ENCODE peak calls at places on chromosomes 12 and 14, in five cellular contexts. B is CD8-positive, alpha-beta memory T cell; U is colonic mucosa; D is tibial artery; A is right atrium auricular region. C is an unnamed sample. For H3K4me1, the result is how much of the 10 kb centered on the place peaks cover.

GRCh38 chr14:66944872-66945271 is 244.4 kb upstream of the GARIN2 start:
- DNase-seq in U (no peak), D (no peak), A (no peak), B (no peak), C (no peak)

GRCh38 chr14:93160353-93160801 is 24.3 kb downstream of the MOAP1 start:
- DNase-seq in B (no peak), A (no peak), U (no peak), D (no peak), C (no peak)

GRCh38 chr14:71855399-71856036 is 76.7 kb upstream of the RGS6 start:
- DNase-seq in A (peak), U (peak), D (peak), B (peak), C (no peak)

GRCh38 chr14:81386379-81386778 is 13.7 kb downstream of the STON2 start:
- DNase-seq in A (no peak), D (no peak), B (no peak), U (no peak), C (no peak)

GRCh38 chr14:23033801-23034497 is 751 bp downstream of the PSMB5 start:
- DNase-seq in A (no peak), B (no peak), U (no peak), D (no peak), C (no peak)

GRCh38 chr12:93990832-93991748 is 157.3 kb upstream of the PLXNC1 start:
- DNase-seq in B (no peak), A (peak), U (peak), D (peak), C (no peak)

GRCh38 chr14:71175491-71175890 is 268.2 kb downstream of the PCNX1 start:
- DNase-seq in U (no peak), B (no peak), A (no peak), D (no peak), C (no peak)

GRCh38 chr14:70595443-70596185 is 4.8 kb downstream of the MED6 start:
- DNase-seq in D (no peak), B (no peak), A (no peak), U (no peak), C (peak)

GRCh38 chr14:96793547-96793946 is 3.6 kb upstream of the VRK1 start:
- DNase-seq in A (no peak), U (no peak), D (no peak), B (no peak), C (no peak)

GRCh38 chr14:88962356-88962755 is 137.9 kb downstream of the TTC8 start:
- DNase-seq in A (no peak), D (no peak), B (no peak), U (no peak), C (no peak)

GRCh38 chr14:24282736-24283135 is 11.3 kb upstream of the RABGGTA start:
- DNase-seq in A (no peak), B (no peak), D (no peak), U (no peak), C (no peak)

GRCh38 chr12:114407566-114408411 is 1.8 kb upstream of the TBX5 start:
- DNase-seq in D (no peak), U (no peak), B (no peak), A (no peak), C (no peak)

DNA sequence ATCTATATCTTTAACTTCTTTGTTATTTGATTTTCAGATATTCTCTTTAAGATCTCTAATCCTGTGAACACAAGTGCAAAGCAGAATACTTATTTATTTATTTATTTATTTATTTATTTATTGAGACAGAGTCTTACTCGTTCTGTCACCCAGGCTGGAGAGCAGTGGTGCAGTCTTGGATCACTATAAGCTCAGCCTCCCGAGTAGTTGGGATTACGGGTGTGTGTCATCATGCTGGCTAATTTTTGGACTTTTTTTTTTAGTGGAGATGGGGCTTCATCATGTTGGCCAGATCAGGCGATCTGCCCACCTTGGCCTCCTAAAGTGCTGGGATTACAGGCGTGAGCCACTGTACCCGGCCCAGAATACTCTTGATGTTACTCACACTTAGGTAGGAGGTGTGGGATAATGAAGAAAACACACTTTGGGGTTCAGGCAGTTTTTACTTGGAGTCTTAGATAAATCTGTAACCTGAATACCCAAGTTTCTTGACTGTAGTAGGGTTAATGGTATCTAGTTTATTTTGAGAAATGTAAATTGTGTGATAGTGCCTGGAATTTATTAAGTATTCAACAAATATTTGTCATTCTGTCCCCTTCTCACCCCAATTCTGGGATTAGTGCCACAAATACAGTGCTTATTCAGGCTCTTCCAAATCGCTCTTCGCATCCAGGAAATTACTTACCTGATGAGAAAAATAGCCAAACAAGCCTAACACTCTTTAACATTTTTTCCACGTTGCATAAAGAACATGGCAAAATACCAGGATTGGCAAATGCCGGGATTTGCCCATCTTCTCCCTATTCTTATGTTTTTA is 33.0 kb downstream of the METAP2 start:
- DNase-seq in B (no peak), U (no peak), D (no peak), A (no peak), C (no peak)
- H3K27ac ChIP-seq in B (no peak), U (no peak), D (peak), A (no peak), C (no peak)

GRCh38 chr12:15754233-15754632 is 35.0 kb downstream of the EPS8 start:
- DNase-seq in A (no peak), U (no peak), D (no peak), B (no peak), C (no peak)
- H3K4me1 ChIP-seq in A (under half), U (under half), D (half or more), B (under half), C (under half)

DNA sequence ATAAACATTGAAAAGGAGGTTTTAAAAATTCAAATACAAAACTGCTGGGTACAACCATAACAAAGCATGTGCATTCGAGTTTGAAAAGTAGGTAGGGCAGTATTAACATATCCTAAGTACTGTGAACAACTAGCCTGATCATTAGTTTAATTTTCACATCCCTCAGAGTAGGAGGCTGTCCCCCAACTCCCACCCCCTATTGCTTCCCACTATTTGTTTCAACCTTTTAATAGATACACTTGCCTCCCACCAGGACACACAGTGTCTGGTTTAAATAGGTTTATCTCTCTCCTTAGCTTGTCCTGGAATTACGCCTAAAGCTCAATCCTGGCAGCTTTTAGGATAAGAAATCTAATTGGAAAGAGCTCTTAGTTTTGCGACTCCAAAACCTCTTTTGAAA is 2.1 kb downstream of the TAOK3 start:
- DNase-seq in A (no peak), B (no peak), D (no peak), U (no peak), C (no peak)
- H3K27ac ChIP-seq in A (peak), B (no peak), D (no peak), U (no peak), C (no peak)

GRCh38 chr12:46445551-46446235 is 73.1 kb upstream of the SLC38A2 start:
- DNase-seq in B (no peak), D (no peak), U (no peak), A (no peak), C (no peak)

GRCh38 chr12:46442723-46443122 is 70.2 kb upstream of the SLC38A2 start:
- DNase-seq in U (no peak), D (no peak), B (no peak), A (no peak), C (no peak)

GRCh38 chr12:46446645-46447044 is 74.1 kb upstream of the SLC38A2 start:
- DNase-seq in U (no peak), D (no peak), A (no peak), B (no peak), C (no peak)

GRCh38 chr12:46443594-46444263 is 71.2 kb upstream of the SLC38A2 start:
- DNase-seq in U (no peak), D (no peak), A (no peak), B (no peak), C (no peak)

GRCh38 chr12:46445093-46445492 is 72.5 kb upstream of the SLC38A2 start:
- DNase-seq in A (no peak), B (no peak), U (no peak), D (no peak), C (no peak)
- H3K4me1 ChIP-seq in A (under half), B (under half), U (under half), D (under half), C (under half)

GRCh38 chr12:104637616-104638015 is 180.9 kb downstream of the CHST11 start:
- DNase-seq in D (no peak), A (no peak), U (no peak), B (no peak), C (no peak)

GRCh38 chr12:104635944-104636343 is 179.2 kb downstream of the CHST11 start:
- DNase-seq in A (no peak), B (no peak), U (no peak), D (no peak), C (no peak)

GRCh38 chr12:104638218-104638617 is 181.5 kb downstream of the CHST11 start:
- DNase-seq in B (no peak), A (no peak), U (no peak), D (no peak), C (no peak)

GRCh38 chr12:104636496-104636895 is 179.7 kb downstream of the CHST11 start:
- DNase-seq in B (no peak), A (no peak), U (no peak), D (no peak), C (no peak)

GRCh38 chr12:104638760-104639319 is 182.1 kb downstream of the CHST11 start:
- DNase-seq in A (no peak), U (no peak), D (no peak), B (no peak), C (no peak)
- H3K27ac ChIP-seq in A (peak), U (no peak), D (no peak), B (no peak), C (peak)

GRCh38 chr12:6373022-6373787 is 2.2 kb downstream of the SCNN1A start:
- DNase-seq in U (peak), A (no peak), B (no peak), D (no peak), C (no peak)
- H3K4me1 ChIP-seq in U (under half), A (under half), B (under half), D (under half), C (half or more)

GRCh38 chr12:69966409-69966808 is 141.4 kb downstream of the MYRFL start:
- DNase-seq in D (peak), A (peak), B (no peak), U (no peak), C (no peak)
- H3K27ac ChIP-seq in D (peak), A (no peak), B (no peak), U (no peak), C (no peak)